ENCODE peak calls at places on chromosomes 11 and 22, in four cellular contexts. F is activated naive CD8-positive, alpha-beta T cell treated with anti-CD3 and anti-CD28 coated beads for 36 hours; J is nucleus accumbens; D is skeletal muscle cell. Q is an unnamed sample.

GRCh38 chr11:62125881-62126280 is 2.1 kb downstream of the INCENP start:
- DNase-seq in F (no peak), J (no peak), D (no peak), Q (no peak)

GRCh38 chr22:47174671-47175111 is 412.2 kb downstream of the TBC1D22A start:
- DNase-seq in F (no peak), J (no peak), D (no peak), Q (no peak)

GRCh38 chr11:23555085-23555484 is 694.8 kb upstream of the CCDC179 start:
- DNase-seq in F (no peak), J (no peak), D (peak), Q (no peak)

GRCh38 chr11:75949023-75949672 is 134.1 kb downstream of the UVRAG start:
- DNase-seq in F (no peak), J (no peak), D (no peak), Q (no peak)

GRCh38 chr11:83221694-83222093 is 28.2 kb downstream of the ANKRD42 start:
- DNase-seq in F (no peak), J (no peak), D (no peak), Q (no peak)

GRCh38 chr11:128334311-128335044 is 252.9 kb downstream of the ETS1 start:
- DNase-seq in F (no peak), J (no peak), D (no peak), Q (no peak)

GRCh38 chr11:110434952-110435779 is 5.4 kb downstream of the FDX1 start:
- DNase-seq in F (no peak), J (no peak), D (no peak), Q (no peak)

GRCh38 chr22:49650336-49651241 is 177.1 kb downstream of the BRD1 start:
- DNase-seq in F (no peak), J (no peak), D (no peak), Q (no peak)

GRCh38 chr11:18066626-18067025 is 20.6 kb upstream of the TPH1 start:
- DNase-seq in F (no peak), J (no peak), D (no peak), Q (no peak)

GRCh38 chr11:41533761-41534160 is 74.3 kb upstream of the LRRC4C start:
- DNase-seq in F (no peak), J (no peak), D (no peak), Q (no peak)

GRCh38 chr22:44032126-44032730 is 8.1 kb downstream of the PARVB start:
- DNase-seq in F (no peak), J (no peak), D (peak), Q (no peak)

GRCh38 chr11:2932850-2933251 is 3.6 kb upstream of the PHLDA2 start:
- DNase-seq in F (no peak), J (no peak), D (no peak), Q (no peak)

Q was measured in substantia nigra.